ENCODE peak calls at places on chromosomes 2 and 18, in eight cellular contexts. One of them, this sample, is unnamed.

GRCh38 chr18:35707247-35707646 is 125.7 kb downstream of the GALNT1 start:
- DNase-seq in stimulated activated CD4-positive, alpha-beta T cell treated with anti-CD3 and anti-CD28 coated beads, Interleukin-1b, Interleukin-23, amount 100 ng/mL, for 48 hours: no peak
- DNase-seq in pancreas: no peak
- DNase-seq in left cardiac atrium: no peak
- DNase-seq in stimulated activated CD8-positive, alpha-beta memory T cell treated with anti-CD3 and anti-CD28 coated beads, Interleukin-7, amount 100 ng/mL, for 1 hour: no peak
- DNase-seq in heart right ventricle: no peak
- DNase-seq in NCI-H1092: no peak
- DNase-seq in hypothalamus: no peak
- DNase-seq in this sample: no peak

GRCh38 chr18:524496-524895 is 24.0 kb upstream of the COLEC12 start:
- DNase-seq in stimulated activated CD4-positive, alpha-beta T cell treated with anti-CD3 and anti-CD28 coated beads, Interleukin-1b, Interleukin-23, amount 100 ng/mL, for 48 hours: no peak
- DNase-seq in pancreas: no peak
- DNase-seq in left cardiac atrium: no peak
- DNase-seq in stimulated activated CD8-positive, alpha-beta memory T cell treated with anti-CD3 and anti-CD28 coated beads, Interleukin-7, amount 100 ng/mL, for 1 hour: no peak
- DNase-seq in heart right ventricle: no peak
- DNase-seq in NCI-H1092: no peak
- DNase-seq in hypothalamus: no peak
- DNase-seq in this sample: no peak

GRCh38 chr2:180516204-180516603 is 464.2 kb upstream of the UBE2E3 start:
- DNase-seq in stimulated activated CD4-positive, alpha-beta T cell treated with anti-CD3 and anti-CD28 coated beads, Interleukin-1b, Interleukin-23, amount 100 ng/mL, for 48 hours: no peak
- DNase-seq in pancreas: no peak
- DNase-seq in left cardiac atrium: no peak
- DNase-seq in stimulated activated CD8-positive, alpha-beta memory T cell treated with anti-CD3 and anti-CD28 coated beads, Interleukin-7, amount 100 ng/mL, for 1 hour: no peak
- DNase-seq in heart right ventricle: no peak
- DNase-seq in NCI-H1092: no peak
- DNase-seq in hypothalamus: no peak
- DNase-seq in this sample: no peak

GRCh38 chr2:239287461-239287860 is 113.4 kb downstream of the HDAC4 start:
- DNase-seq in stimulated activated CD4-positive, alpha-beta T cell treated with anti-CD3 and anti-CD28 coated beads, Interleukin-1b, Interleukin-23, amount 100 ng/mL, for 48 hours: no peak
- DNase-seq in pancreas: no peak
- DNase-seq in left cardiac atrium: peak
- DNase-seq in stimulated activated CD8-positive, alpha-beta memory T cell treated with anti-CD3 and anti-CD28 coated beads, Interleukin-7, amount 100 ng/mL, for 1 hour: no peak
- DNase-seq in heart right ventricle: no peak
- DNase-seq in NCI-H1092: no peak
- DNase-seq in hypothalamus: no peak
- DNase-seq in this sample: no peak

GRCh38 chr2:40369619-40370397 is 82.1 kb downstream of the SLC8A1 start:
- DNase-seq in stimulated activated CD4-positive, alpha-beta T cell treated with anti-CD3 and anti-CD28 coated beads, Interleukin-1b, Interleukin-23, amount 100 ng/mL, for 48 hours: no peak
- DNase-seq in pancreas: no peak
- DNase-seq in left cardiac atrium: no peak
- DNase-seq in stimulated activated CD8-positive, alpha-beta memory T cell treated with anti-CD3 and anti-CD28 coated beads, Interleukin-7, amount 100 ng/mL, for 1 hour: no peak
- DNase-seq in heart right ventricle: no peak
- DNase-seq in NCI-H1092: no peak
- DNase-seq in hypothalamus: no peak
- DNase-seq in this sample: no peak

GRCh38 chr18:36636237-36636792 is 192.5 kb downstream of the TPGS2 start:
- DNase-seq in stimulated activated CD4-positive, alpha-beta T cell treated with anti-CD3 and anti-CD28 coated beads, Interleukin-1b, Interleukin-23, amount 100 ng/mL, for 48 hours: no peak
- DNase-seq in pancreas: no peak
- DNase-seq in left cardiac atrium: no peak
- DNase-seq in stimulated activated CD8-positive, alpha-beta memory T cell treated with anti-CD3 and anti-CD28 coated beads, Interleukin-7, amount 100 ng/mL, for 1 hour: no peak
- DNase-seq in heart right ventricle: no peak
- DNase-seq in NCI-H1092: no peak
- DNase-seq in hypothalamus: no peak
- DNase-seq in this sample: no peak

GRCh38 chr18:79784071-79784913 is 13.4 kb upstream of the KCNG2 start:
- DNase-seq in stimulated activated CD4-positive, alpha-beta T cell treated with anti-CD3 and anti-CD28 coated beads, Interleukin-1b, Interleukin-23, amount 100 ng/mL, for 48 hours: no peak
- DNase-seq in pancreas: peak
- DNase-seq in left cardiac atrium: no peak
- DNase-seq in stimulated activated CD8-positive, alpha-beta memory T cell treated with anti-CD3 and anti-CD28 coated beads, Interleukin-7, amount 100 ng/mL, for 1 hour: no peak
- DNase-seq in heart right ventricle: no peak
- DNase-seq in NCI-H1092: no peak
- DNase-seq in hypothalamus: no peak
- DNase-seq in this sample: no peak

GRCh38 chr2:58539973-58540372 is 298.8 kb upstream of the FANCL start:
- DNase-seq in stimulated activated CD4-positive, alpha-beta T cell treated with anti-CD3 and anti-CD28 coated beads, Interleukin-1b, Interleukin-23, amount 100 ng/mL, for 48 hours: no peak
- DNase-seq in pancreas: no peak
- DNase-seq in left cardiac atrium: no peak
- DNase-seq in stimulated activated CD8-positive, alpha-beta memory T cell treated with anti-CD3 and anti-CD28 coated beads, Interleukin-7, amount 100 ng/mL, for 1 hour: no peak
- DNase-seq in heart right ventricle: no peak
- DNase-seq in NCI-H1092: peak
- DNase-seq in hypothalamus: no peak
- DNase-seq in this sample: no peak

GRCh38 chr2:1843646-1844045 is 99.3 kb upstream of the PXDN start:
- DNase-seq in stimulated activated CD4-positive, alpha-beta T cell treated with anti-CD3 and anti-CD28 coated beads, Interleukin-1b, Interleukin-23, amount 100 ng/mL, for 48 hours: no peak
- DNase-seq in pancreas: no peak
- DNase-seq in left cardiac atrium: no peak
- DNase-seq in stimulated activated CD8-positive, alpha-beta memory T cell treated with anti-CD3 and anti-CD28 coated beads, Interleukin-7, amount 100 ng/mL, for 1 hour: no peak
- DNase-seq in heart right ventricle: no peak
- DNase-seq in NCI-H1092: no peak
- DNase-seq in hypothalamus: no peak
- DNase-seq in this sample: no peak

GRCh38 chr2:28296904-28297303 is 95.8 kb upstream of the FOSL2 start:
- DNase-seq in stimulated activated CD4-positive, alpha-beta T cell treated with anti-CD3 and anti-CD28 coated beads, Interleukin-1b, Interleukin-23, amount 100 ng/mL, for 48 hours: no peak
- DNase-seq in pancreas: no peak
- DNase-seq in left cardiac atrium: no peak
- DNase-seq in stimulated activated CD8-positive, alpha-beta memory T cell treated with anti-CD3 and anti-CD28 coated beads, Interleukin-7, amount 100 ng/mL, for 1 hour: no peak
- DNase-seq in heart right ventricle: no peak
- DNase-seq in NCI-H1092: no peak
- DNase-seq in hypothalamus: no peak
- DNase-seq in this sample: no peak

GRCh38 chr18:59579509-59579908 is 117.7 kb downstream of the CCBE1 start:
- DNase-seq in stimulated activated CD4-positive, alpha-beta T cell treated with anti-CD3 and anti-CD28 coated beads, Interleukin-1b, Interleukin-23, amount 100 ng/mL, for 48 hours: no peak
- DNase-seq in pancreas: no peak
- DNase-seq in left cardiac atrium: no peak
- DNase-seq in stimulated activated CD8-positive, alpha-beta memory T cell treated with anti-CD3 and anti-CD28 coated beads, Interleukin-7, amount 100 ng/mL, for 1 hour: no peak
- DNase-seq in heart right ventricle: no peak
- DNase-seq in NCI-H1092: no peak
- DNase-seq in hypothalamus: no peak
- DNase-seq in this sample: no peak

GRCh38 chr2:20615466-20616241 is 35.2 kb downstream of the HS1BP3 start:
- DNase-seq in stimulated activated CD4-positive, alpha-beta T cell treated with anti-CD3 and anti-CD28 coated beads, Interleukin-1b, Interleukin-23, amount 100 ng/mL, for 48 hours: no peak
- DNase-seq in pancreas: peak
- DNase-seq in left cardiac atrium: peak
- DNase-seq in stimulated activated CD8-positive, alpha-beta memory T cell treated with anti-CD3 and anti-CD28 coated beads, Interleukin-7, amount 100 ng/mL, for 1 hour: no peak
- DNase-seq in heart right ventricle: peak
- DNase-seq in NCI-H1092: no peak
- DNase-seq in hypothalamus: no peak
- DNase-seq in this sample: no peak

GRCh38 chr2:150916997-150917396 is 344.7 kb downstream of the RBM43 start:
- DNase-seq in stimulated activated CD4-positive, alpha-beta T cell treated with anti-CD3 and anti-CD28 coated beads, Interleukin-1b, Interleukin-23, amount 100 ng/mL, for 48 hours: no peak
- DNase-seq in pancreas: no peak
- DNase-seq in left cardiac atrium: no peak
- DNase-seq in stimulated activated CD8-positive, alpha-beta memory T cell treated with anti-CD3 and anti-CD28 coated beads, Interleukin-7, amount 100 ng/mL, for 1 hour: no peak
- DNase-seq in heart right ventricle: no peak
- DNase-seq in NCI-H1092: no peak
- DNase-seq in hypothalamus: no peak
- DNase-seq in this sample: no peak

GRCh38 chr2:167855211-167855610 is 392.2 kb downstream of the STK39 start:
- DNase-seq in stimulated activated CD4-positive, alpha-beta T cell treated with anti-CD3 and anti-CD28 coated beads, Interleukin-1b, Interleukin-23, amount 100 ng/mL, for 48 hours: no peak
- DNase-seq in pancreas: no peak
- DNase-seq in left cardiac atrium: no peak
- DNase-seq in stimulated activated CD8-positive, alpha-beta memory T cell treated with anti-CD3 and anti-CD28 coated beads, Interleukin-7, amount 100 ng/mL, for 1 hour: no peak
- DNase-seq in heart right ventricle: no peak
- DNase-seq in NCI-H1092: no peak
- DNase-seq in hypothalamus: no peak
- DNase-seq in this sample: no peak